ENCODE peak calls at places on chromosomes 13 and 19, in ten cellular contexts. O is psoas muscle; C is endodermal cell; E is cardiac muscle cell; R is neural progenitor cell; Q is breast epithelium; P is uterus; S is tibial artery; M is CD8-positive, alpha-beta memory T cell; N is small intestine. B is an unnamed sample.

GRCh38 chr13:104163866-104164630 is 1097.8 kb upstream of the SLC10A2 start:
- DNase-seq in S (no peak), E (no peak), Q (no peak), C (no peak), M (no peak), R (no peak), N (no peak), O (no peak), P (no peak), B (no peak)

GRCh38 chr13:110801044-110801443 is 87.5 kb downstream of the ING1 start:
- DNase-seq in R (no peak), S (peak; percentile 56), C (peak; percentile 49), P (no peak), N (no peak), Q (no peak), E (no peak), M (peak; percentile 4), O (no peak), B (no peak)

GRCh38 chr13:63909726-63910125 is 2494.1 kb upstream of the PCDH20 start:
- DNase-seq in N (no peak), P (no peak), R (no peak), M (no peak), O (no peak), S (no peak), E (no peak), C (no peak), Q (no peak), B (no peak)

GRCh38 chr13:97659602-97660001 is 225.6 kb downstream of the RAP2A start:
- DNase-seq in S (no peak), E (peak; percentile 59), P (no peak), M (no peak), N (no peak), Q (no peak), R (peak; percentile 65), O (no peak), C (no peak), B (no peak)

GRCh38 chr13:111531505-111531904 is 211.1 kb downstream of the TEX29 start:
- DNase-seq in M (no peak), R (no peak), O (no peak), N (peak; percentile 9), C (no peak), P (no peak), E (peak; percentile 2), Q (no peak), S (no peak), B (peak; percentile 13)

GRCh38 chr13:37701972-37702371 is 103.4 kb upstream of the POSTN start:
- DNase-seq in R (no peak), M (no peak), E (peak; percentile 96), Q (no peak), S (peak; percentile 67), N (no peak), C (no peak), O (no peak), P (peak; percentile 49), B (no peak)

GRCh38 chr19:35609881-35610353 is 2.6 kb upstream of the HAUS5 start:
- DNase-seq in O (peak; percentile 34), N (no peak), S (no peak), E (no peak), M (no peak), P (no peak), Q (no peak), R (no peak), C (no peak), B (no peak)

GRCh38 chr13:112325941-112326645 is 50.1 kb upstream of the SPACA7 start:
- DNase-seq in N (no peak), C (peak; percentile 36), O (no peak), M (no peak), E (no peak), P (no peak), S (no peak), Q (no peak), R (no peak), B (no peak)

GRCh38 chr19:5017235-5017634 is 48.3 kb downstream of the KDM4B start:
- DNase-seq in Q (no peak), S (no peak), E (no peak), C (no peak), O (no peak), R (no peak), N (no peak), M (no peak), P (no peak), B (no peak)

GRCh38 chr19:5016781-5017180 is 47.9 kb downstream of the KDM4B start:
- DNase-seq in O (no peak), M (no peak), C (no peak), P (no peak), S (no peak), R (no peak), Q (no peak), E (no peak), N (no peak), B (no peak)

GRCh38 chr19:5018224-5019015 is 49.5 kb downstream of the KDM4B start:
- DNase-seq in O (no peak), E (peak; percentile 77), N (no peak), S (no peak), Q (no peak), R (no peak), M (no peak), P (no peak), C (no peak), B (no peak)

GRCh38 chr19:5014941-5015340 is 46.0 kb downstream of the KDM4B start:
- DNase-seq in M (no peak), P (no peak), R (no peak), E (no peak), C (no peak), Q (no peak), S (no peak), N (no peak), O (no peak), B (no peak)

DNA sequence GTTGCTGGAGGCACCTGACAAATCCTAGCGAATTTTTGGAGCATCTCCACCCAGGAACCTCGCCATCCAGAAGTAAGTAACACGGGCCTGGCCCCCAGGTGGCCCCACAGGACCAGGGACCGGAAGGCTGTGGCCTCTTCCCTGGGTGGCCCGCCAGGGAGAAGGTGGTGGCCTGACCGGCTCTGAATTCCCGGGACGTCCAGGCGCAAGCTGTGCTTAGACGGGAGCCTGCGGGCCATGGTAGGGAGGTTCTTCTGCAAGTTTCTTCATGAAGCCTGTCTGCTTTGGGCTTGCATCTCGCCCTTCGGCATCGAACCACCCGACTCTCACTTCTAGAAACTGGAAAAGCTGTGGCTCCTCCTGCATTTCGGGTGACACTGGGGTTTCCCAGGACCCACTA is 47.4 kb downstream of the KDM4B start:
- DNase-seq in C (no peak), R (no peak), S (no peak), E (no peak), P (no peak), N (no peak), Q (no peak), M (no peak), O (no peak), B (no peak)
- H3K27ac ChIP-seq in C (no peak overlapping the region), R (no peak overlapping the region), S (no peak overlapping the region), E (no peak overlapping the region), P (no peak overlapping the region), N (no peak overlapping the region), Q (no peak overlapping the region), M (no peak overlapping the region), O (no peak overlapping the region), B (no peak overlapping the region)

GRCh38 chr19:57682226-57682766 is 519 bp downstream of the ZNF551 start:
- DNase-seq in R (no peak), M (no peak), S (no peak), N (no peak), P (no peak), O (no peak), C (no peak), Q (no peak), E (no peak), B (no peak)

GRCh38 chr19:57689750-57690149 is 8.0 kb downstream of the ZNF551 start:
- DNase-seq in C (no peak), R (no peak), Q (peak; percentile 78), O (no peak), P (no peak), N (no peak), S (no peak), E (no peak), M (no peak), B (no peak)

GRCh38 chr19:57687363-57688010 is 5.7 kb downstream of the ZNF551 start:
- DNase-seq in Q (no peak), R (no peak), P (no peak), N (no peak), C (no peak), O (no peak), E (no peak), S (no peak), M (no peak), B (no peak)

GRCh38 chr19:57688011-57688763 is 6.4 kb downstream of the ZNF551 start:
- DNase-seq in O (no peak), C (no peak), N (no peak), P (no peak), M (no peak), Q (no peak), R (no peak), S (no peak), E (no peak), B (no peak)

GRCh38 chr19:57686727-57687126 is 5.0 kb downstream of the ZNF551 start:
- DNase-seq in M (no peak), C (no peak), Q (no peak), N (no peak), S (no peak), P (no peak), E (no peak), R (no peak), O (no peak), B (no peak)
- H3K9me3 ChIP-seq in M (peaks cover 80% of the 10 kb centered on the region), C (peaks cover 80% of the 10 kb centered on the region), Q (peaks cover 89% of the 10 kb centered on the region), N (peaks cover 8% of the 10 kb centered on the region), S (peaks cover 80% of the 10 kb centered on the region), P (peaks cover 5% of the 10 kb centered on the region), E (no peaks in the 10 kb centered on the region), R (peaks cover 57% of the 10 kb centered on the region), O (peaks cover 83% of the 10 kb centered on the region), B (no peaks in the 10 kb centered on the region)

GRCh38 chr19:6062274-6062673 is 48.0 kb downstream of the RFX2 start:
- DNase-seq in R (no peak), S (peak; percentile 79), M (no peak), P (peak; percentile 61), C (peak; percentile 31), E (peak; percentile 45), O (peak; percentile 60), Q (peak; percentile 33), N (peak; percentile 29), B (no peak)

GRCh38 chr19:6064016-6064702 is 46.1 kb downstream of the RFX2 start:
- DNase-seq in C (peak; percentile 37), P (peak; percentile 16), R (no peak), O (no peak), S (peak; percentile 61), Q (no peak), E (no peak), M (no peak), N (peak; percentile 23), B (no peak)

GRCh38 chr19:6062961-6063575 is 47.2 kb downstream of the RFX2 start:
- DNase-seq in N (no peak), O (no peak), P (no peak), C (peak; percentile 30), R (no peak), Q (no peak), E (no peak), M (no peak), S (peak; percentile 59), B (no peak)

GRCh38 chr19:6064703-6065073 is 45.6 kb downstream of the RFX2 start:
- DNase-seq in N (no peak), M (no peak), O (no peak), Q (no peak), P (no peak), C (no peak), S (no peak), R (no peak), E (no peak), B (no peak)

GRCh38 chr19:6063576-6063961 is 46.7 kb downstream of the RFX2 start:
- DNase-seq in R (no peak), O (no peak), Q (no peak), M (no peak), S (peak; percentile 63), E (no peak), C (peak; percentile 38), N (no peak), P (no peak), B (no peak)
- H3K4me3 ChIP-seq in R (no peak overlapping the region), O (no peak overlapping the region), Q (no peak overlapping the region), M (no peak overlapping the region), S (no peak overlapping the region), E (no peak overlapping the region), C (no peak overlapping the region), N (no peak overlapping the region), P (no peak overlapping the region), B (no peak overlapping the region)

GRCh38 chr19:49130325-49130724 is 11.0 kb downstream of the PPFIA3 start:
- DNase-seq in M (no peak), P (no peak), Q (no peak), E (no peak), S (no peak), R (no peak), O (peak; percentile 76), C (no peak), N (no peak), B (no peak)

GRCh38 chr19:49127674-49128544 is 8.6 kb downstream of the PPFIA3 start:
- DNase-seq in O (peak; percentile 98), Q (peak; percentile 93), S (peak; percentile 98), E (peak; percentile 98), N (peak; percentile 99), M (peak; percentile 95), P (peak; percentile 95), R (peak; percentile 97), C (peak; percentile 99), B (peak; percentile 97)

GRCh38 chr19:49128545-49129237 is 9.3 kb downstream of the PPFIA3 start:
- DNase-seq in C (no peak), S (no peak), N (no peak), M (no peak), Q (no peak), O (no peak), E (no peak), P (no peak), R (no peak), B (no peak)

GRCh38 chr19:49126575-49126974 is 7.2 kb downstream of the PPFIA3 start:
- DNase-seq in N (no peak), C (no peak), Q (no peak), M (no peak), S (no peak), R (no peak), E (no peak), O (no peak), P (no peak), B (no peak)

DNA sequence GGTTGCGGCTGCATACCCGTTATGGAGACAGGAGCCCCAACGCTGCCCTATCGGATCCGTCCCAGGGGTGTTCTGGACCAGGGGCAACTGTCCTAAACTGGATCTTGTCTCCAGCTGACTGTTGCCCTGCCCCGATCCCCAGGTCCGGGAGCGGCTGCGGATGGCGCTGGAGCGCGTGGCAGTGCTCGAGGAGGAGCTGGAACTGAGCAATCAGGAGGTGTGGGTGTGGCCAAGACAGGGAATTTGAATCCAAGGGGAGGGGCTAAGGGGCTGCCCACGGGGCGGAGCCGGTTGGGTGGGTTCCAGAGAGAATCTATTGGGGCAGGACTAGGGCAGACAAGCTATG is 9.9 kb downstream of the PPFIA3 start:
- DNase-seq in P (no peak), Q (no peak), C (peak; percentile 83), M (no peak), S (no peak), E (no peak), R (peak; percentile 68), N (no peak), O (no peak), B (no peak)
- H3K27ac ChIP-seq in P (no peak overlapping the region), Q (no peak overlapping the region), C (no peak overlapping the region), M (peak overlapping the region; percentile 59), S (no peak overlapping the region), E (no peak overlapping the region), R (no peak overlapping the region), N (no peak overlapping the region), O (no peak overlapping the region), B (no peak overlapping the region)